ENCODE peak calls at places on chromosomes 5 and 9, in four cellular contexts. One of them, this sample, is unnamed.

GRCh38 chr5:125199968-125200841 is 453.8 kb upstream of the ZNF608 start:
- DNase-seq in activated CD4-positive, alpha-beta T cell treated with anti-CD3 and anti-CD28 coated beads, Interleukin-2, amount 50 U/mL, for 1 hour: no peak
- DNase-seq in ovary: peak; percentile 11
- DNase-seq in midbrain: peak; percentile 68
- DNase-seq in this sample: no peak

GRCh38 chr9:101711330-101711941 is 27.0 kb downstream of the GRIN3A start:
- DNase-seq in activated CD4-positive, alpha-beta T cell treated with anti-CD3 and anti-CD28 coated beads, Interleukin-2, amount 50 U/mL, for 1 hour: peak; percentile 10
- DNase-seq in ovary: no peak
- DNase-seq in midbrain: no peak
- DNase-seq in this sample: no peak

GRCh38 chr5:3226171-3226570 is 369.5 kb upstream of the IRX1 start:
- DNase-seq in activated CD4-positive, alpha-beta T cell treated with anti-CD3 and anti-CD28 coated beads, Interleukin-2, amount 50 U/mL, for 1 hour: no peak
- DNase-seq in ovary: no peak
- DNase-seq in midbrain: peak; percentile 25
- DNase-seq in this sample: no peak

GRCh38 chr5:95788493-95788892 is 34.0 kb downstream of the GLRX start:
- DNase-seq in activated CD4-positive, alpha-beta T cell treated with anti-CD3 and anti-CD28 coated beads, Interleukin-2, amount 50 U/mL, for 1 hour: no peak
- DNase-seq in ovary: no peak
- DNase-seq in midbrain: no peak
- DNase-seq in this sample: no peak

GRCh38 chr5:1699394-1699793 is 100.2 kb downstream of the MRPL36 start:
- DNase-seq in activated CD4-positive, alpha-beta T cell treated with anti-CD3 and anti-CD28 coated beads, Interleukin-2, amount 50 U/mL, for 1 hour: no peak
- DNase-seq in ovary: no peak
- DNase-seq in midbrain: no peak
- DNase-seq in this sample: no peak

GRCh38 chr5:118996098-118996497 is 7.8 kb upstream of the DTWD2 start:
- DNase-seq in activated CD4-positive, alpha-beta T cell treated with anti-CD3 and anti-CD28 coated beads, Interleukin-2, amount 50 U/mL, for 1 hour: no peak
- DNase-seq in ovary: no peak
- DNase-seq in midbrain: no peak
- DNase-seq in this sample: no peak

GRCh38 chr9:77495834-77496671 is 152.1 kb downstream of the GNA14 start:
- DNase-seq in activated CD4-positive, alpha-beta T cell treated with anti-CD3 and anti-CD28 coated beads, Interleukin-2, amount 50 U/mL, for 1 hour: no peak
- DNase-seq in ovary: peak; percentile 17
- DNase-seq in midbrain: peak; percentile 22
- DNase-seq in this sample: no peak

GRCh38 chr5:149238540-149238939 is 33.1 kb upstream of the AFAP1L1 start:
- DNase-seq in activated CD4-positive, alpha-beta T cell treated with anti-CD3 and anti-CD28 coated beads, Interleukin-2, amount 50 U/mL, for 1 hour: no peak
- DNase-seq in ovary: no peak
- DNase-seq in midbrain: no peak
- DNase-seq in this sample: no peak

GRCh38 chr9:70073756-70074155 is 30.1 kb downstream of the MAMDC2 start:
- DNase-seq in activated CD4-positive, alpha-beta T cell treated with anti-CD3 and anti-CD28 coated beads, Interleukin-2, amount 50 U/mL, for 1 hour: no peak
- DNase-seq in ovary: no peak
- DNase-seq in midbrain: no peak
- DNase-seq in this sample: no peak

GRCh38 chr5:17395516-17395915 is 102.5 kb upstream of the TAF11L2 start:
- DNase-seq in activated CD4-positive, alpha-beta T cell treated with anti-CD3 and anti-CD28 coated beads, Interleukin-2, amount 50 U/mL, for 1 hour: no peak
- DNase-seq in ovary: no peak
- DNase-seq in midbrain: no peak
- DNase-seq in this sample: no peak

GRCh38 chr5:159106193-159106568 is 6.5 kb upstream of the EBF1 start:
- DNase-seq in activated CD4-positive, alpha-beta T cell treated with anti-CD3 and anti-CD28 coated beads, Interleukin-2, amount 50 U/mL, for 1 hour: no peak
- DNase-seq in ovary: no peak
- DNase-seq in midbrain: no peak
- DNase-seq in this sample: no peak

GRCh38 chr5:150413176-150413901 is 629 bp upstream of the CD74 start:
- DNase-seq in activated CD4-positive, alpha-beta T cell treated with anti-CD3 and anti-CD28 coated beads, Interleukin-2, amount 50 U/mL, for 1 hour: no peak
- DNase-seq in ovary: no peak
- DNase-seq in midbrain: no peak
- DNase-seq in this sample: no peak

GRCh38 chr5:107464876-107465275 is 205.9 kb downstream of the EFNA5 start:
- DNase-seq in activated CD4-positive, alpha-beta T cell treated with anti-CD3 and anti-CD28 coated beads, Interleukin-2, amount 50 U/mL, for 1 hour: no peak
- DNase-seq in ovary: no peak
- DNase-seq in midbrain: no peak
- DNase-seq in this sample: no peak

GRCh38 chr5:116478461-116478860 is 96.2 kb downstream of the SEMA6A start:
- DNase-seq in activated CD4-positive, alpha-beta T cell treated with anti-CD3 and anti-CD28 coated beads, Interleukin-2, amount 50 U/mL, for 1 hour: no peak
- DNase-seq in ovary: no peak
- DNase-seq in midbrain: no peak
- DNase-seq in this sample: no peak

GRCh38 chr5:159628703-159629102 is 287.6 kb upstream of the ADRA1B start:
- DNase-seq in activated CD4-positive, alpha-beta T cell treated with anti-CD3 and anti-CD28 coated beads, Interleukin-2, amount 50 U/mL, for 1 hour: no peak
- DNase-seq in ovary: no peak
- DNase-seq in midbrain: no peak
- DNase-seq in this sample: no peak

GRCh38 chr5:154273028-154273617 is 82.6 kb downstream of the GALNT10 start:
- DNase-seq in activated CD4-positive, alpha-beta T cell treated with anti-CD3 and anti-CD28 coated beads, Interleukin-2, amount 50 U/mL, for 1 hour: no peak
- DNase-seq in ovary: peak; percentile 42
- DNase-seq in midbrain: peak; percentile 18
- DNase-seq in this sample: peak; percentile 9

GRCh38 chr5:64457846-64458245 is 48.0 kb upstream of the RGS7BP start:
- DNase-seq in activated CD4-positive, alpha-beta T cell treated with anti-CD3 and anti-CD28 coated beads, Interleukin-2, amount 50 U/mL, for 1 hour: no peak
- DNase-seq in ovary: no peak
- DNase-seq in midbrain: no peak
- DNase-seq in this sample: no peak

GRCh38 chr9:14326264-14326826 is 12.4 kb upstream of the NFIB start:
- DNase-seq in activated CD4-positive, alpha-beta T cell treated with anti-CD3 and anti-CD28 coated beads, Interleukin-2, amount 50 U/mL, for 1 hour: no peak
- DNase-seq in ovary: no peak
- DNase-seq in midbrain: no peak
- DNase-seq in this sample: no peak

GRCh38 chr5:169909945-169910344 is 70.3 kb downstream of the INSYN2B start:
- DNase-seq in activated CD4-positive, alpha-beta T cell treated with anti-CD3 and anti-CD28 coated beads, Interleukin-2, amount 50 U/mL, for 1 hour: no peak
- DNase-seq in ovary: no peak
- DNase-seq in midbrain: peak; percentile 37
- DNase-seq in this sample: no peak

GRCh38 chr5:59765446-59765845 is 128.1 kb downstream of the PDE4D start:
- DNase-seq in activated CD4-positive, alpha-beta T cell treated with anti-CD3 and anti-CD28 coated beads, Interleukin-2, amount 50 U/mL, for 1 hour: no peak
- DNase-seq in ovary: no peak
- DNase-seq in midbrain: no peak
- DNase-seq in this sample: no peak

GRCh38 chr9:27184556-27185351 is 75.7 kb downstream of the TEK start:
- DNase-seq in activated CD4-positive, alpha-beta T cell treated with anti-CD3 and anti-CD28 coated beads, Interleukin-2, amount 50 U/mL, for 1 hour: no peak
- DNase-seq in ovary: no peak
- DNase-seq in midbrain: no peak
- DNase-seq in this sample: no peak

This sample was measured in GM18507.